ENCODE peak calls at places on chromosome X, in six cellular contexts. L is cardiac fibroblast, N is aorta, U is left ventricle myocardium inferior, D is AG04449, F is IMR-90. T is an unnamed sample.

GRCh38 chrX:115582871-115583729 is 22.1 kb downstream of the PLS3 start:
- DNase-seq in N (no peak), D (no peak), F (peak), L (peak), U (no peak), T (no peak)

GRCh38 chrX:101091817-101092216 is 6.2 kb upstream of the CENPI start:
- DNase-seq in N (no peak), F (no peak), L (no peak), D (no peak), U (no peak), T (peak)

GRCh38 chrX:103726477-103726876 is 15.8 kb downstream of the TMEM31 start:
- DNase-seq in L (no peak), F (no peak), U (no peak), D (no peak), N (no peak), T (no peak)

GRCh38 chrX:129139837-129140679 is 383.2 kb downstream of the SMARCA1 start:
- DNase-seq in N (no peak), D (no peak), F (no peak), L (no peak), U (no peak), T (no peak)

GRCh38 chrX:154748712-154749339 is 2.1 kb downstream of the GAB3 start:
- DNase-seq in D (no peak), U (no peak), F (peak), N (no peak), L (peak), T (peak)

GRCh38 chrX:129823115-129823514 is 20.6 kb downstream of the ZDHHC9 start:
- DNase-seq in U (no peak), L (peak), D (no peak), F (peak), N (no peak), T (peak)

GRCh38 chrX:39309018-39309620 is 507.9 kb downstream of the MID1IP1 start:
- DNase-seq in N (no peak), F (no peak), L (peak), D (no peak), U (no peak), T (no peak)

GRCh38 chrX:10415704-10416001 is 204.7 kb downstream of the MID1 start:
- DNase-seq in D (no peak), L (peak), F (peak), U (no peak), N (no peak), T (no peak)

GRCh38 chrX:45322382-45322781 is 121.7 kb upstream of the DIPK2B start:
- DNase-seq in L (peak), D (peak), F (peak), N (no peak), U (no peak), T (peak)

GRCh38 chrX:136209016-136209738 is 42.0 kb downstream of the MAP7D3 start:
- DNase-seq in N (peak), D (no peak), L (peak), U (peak), F (peak), T (no peak)

GRCh38 chrX:28223991-28224390 is 242.7 kb upstream of the DCAF8L1 start:
- DNase-seq in L (no peak), N (no peak), U (no peak), D (no peak), F (no peak), T (no peak)

GRCh38 chrX:139077303-139078131 is 366.0 kb upstream of the FGF13 start:
- DNase-seq in L (peak), N (no peak), F (no peak), U (no peak), D (no peak), T (no peak)

GRCh38 chrX:30228526-30228925 is 1.9 kb upstream of the MAGEB3 start:
- DNase-seq in D (no peak), U (no peak), F (no peak), L (no peak), N (no peak), T (no peak)
- H3K4me3 ChIP-seq in D (no peak), U (no peak), F (no peak), L (no peak), N (no peak), T (no peak)

GRCh38 chrX:137567474-137568232 is 1.7 kb downstream of the ZIC3 start:
- DNase-seq in D (no peak), N (no peak), U (no peak), F (no peak), L (no peak), T (no peak)
- H3K4me3 ChIP-seq in D (no peak), N (no peak), U (peak), F (no peak), L (no peak), T (no peak)

GRCh38 chrX:48508400-48509244 is at the start of gene PORCN:
- DNase-seq in L (peak), F (peak), U (peak), N (peak), D (no peak), T (peak)

GRCh38 chrX:48509245-48509590 is 426 bp downstream of the PORCN start:
- DNase-seq in L (no peak), D (no peak), F (no peak), U (no peak), N (peak), T (no peak)

GRCh38 chrX:48511561-48511960 is 2.8 kb downstream of the PORCN start:
- DNase-seq in F (no peak), D (no peak), U (no peak), L (peak), N (peak), T (no peak)

GRCh38 chrX:48507246-48507645 is 1.5 kb upstream of the PORCN start:
- DNase-seq in F (no peak), N (peak), U (no peak), D (no peak), L (no peak), T (no peak)

DNA sequence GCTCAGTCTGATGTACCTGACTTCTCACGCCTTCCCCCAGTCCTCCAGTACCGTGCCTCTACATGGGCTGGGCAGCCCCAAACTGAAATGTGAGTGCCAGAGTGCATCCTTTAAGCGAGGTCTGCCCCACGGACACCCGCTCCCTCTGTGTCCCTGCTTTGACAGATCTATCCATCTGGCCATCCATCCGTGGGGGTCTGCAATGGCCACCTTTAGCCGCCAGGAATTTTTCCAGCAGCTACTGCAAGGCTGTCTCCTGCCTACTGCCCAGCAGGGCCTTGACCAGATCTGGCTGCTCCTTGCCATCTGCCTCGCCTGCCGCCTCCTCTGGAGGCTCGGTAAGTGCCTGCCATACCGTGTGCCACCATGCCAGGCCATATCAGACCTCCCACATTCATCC is 827 bp downstream of the PORCN start:
- DNase-seq in U (no peak), N (peak), D (no peak), L (no peak), F (no peak), T (no peak)
- H3K4me3 ChIP-seq in U (peak), N (peak), D (peak), L (peak), F (peak), T (peak)

GRCh38 chrX:37871626-37872302 is 24.4 kb upstream of the DYNLT3 start:
- DNase-seq in N (peak), L (peak), F (peak), U (peak), D (peak), T (no peak)

GRCh38 chrX:37862851-37863250 is 15.5 kb upstream of the DYNLT3 start:
- DNase-seq in D (no peak), N (no peak), F (no peak), L (no peak), U (no peak), T (no peak)

GRCh38 chrX:37863728-37864127 is 16.4 kb upstream of the DYNLT3 start:
- DNase-seq in D (no peak), U (no peak), N (no peak), L (no peak), F (no peak), T (no peak)

GRCh38 chrX:37872303-37872655 is 24.9 kb upstream of the DYNLT3 start:
- DNase-seq in F (no peak), L (no peak), D (no peak), U (no peak), N (no peak), T (no peak)

GRCh38 chrX:37867509-37868153 is 20.3 kb upstream of the DYNLT3 start:
- DNase-seq in N (no peak), L (no peak), U (no peak), F (no peak), D (no peak), T (no peak)
- H3K4me3 ChIP-seq in N (no peak), L (no peak), U (no peak), F (no peak), D (no peak), T (no peak)

GRCh38 chrX:41043950-41044349 is 41.3 kb upstream of the USP9X start:
- DNase-seq in D (no peak), U (no peak), F (peak), N (no peak), L (peak), T (no peak)
- H3K4me3 ChIP-seq in D (no peak), U (no peak), F (no peak), N (no peak), L (no peak), T (no peak)

DNA sequence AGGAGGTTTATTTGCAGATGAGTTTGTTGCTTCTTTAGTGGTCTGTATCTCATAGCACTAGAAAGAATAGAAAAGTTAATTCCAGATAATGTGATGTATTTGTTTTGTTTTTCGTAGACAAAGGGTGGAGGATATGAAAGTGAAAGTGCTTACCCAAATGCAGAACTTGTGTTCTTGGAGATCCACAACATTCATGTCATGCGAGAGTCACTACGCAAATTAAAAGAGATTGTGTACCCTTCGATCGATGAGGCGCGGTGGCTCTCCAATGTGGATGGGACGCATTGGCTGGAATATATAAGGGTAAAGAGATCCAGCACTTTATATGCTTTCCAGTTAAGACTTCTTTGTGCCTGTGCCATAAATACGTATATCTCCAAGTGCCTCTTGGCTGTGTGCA is 43.3 kb downstream of the MTMR1 start:
- DNase-seq in F (no peak), N (no peak), D (no peak), U (no peak), L (no peak), T (no peak)
- H3K4me3 ChIP-seq in F (no peak), N (no peak), D (no peak), U (no peak), L (no peak), T (no peak)

DNA sequence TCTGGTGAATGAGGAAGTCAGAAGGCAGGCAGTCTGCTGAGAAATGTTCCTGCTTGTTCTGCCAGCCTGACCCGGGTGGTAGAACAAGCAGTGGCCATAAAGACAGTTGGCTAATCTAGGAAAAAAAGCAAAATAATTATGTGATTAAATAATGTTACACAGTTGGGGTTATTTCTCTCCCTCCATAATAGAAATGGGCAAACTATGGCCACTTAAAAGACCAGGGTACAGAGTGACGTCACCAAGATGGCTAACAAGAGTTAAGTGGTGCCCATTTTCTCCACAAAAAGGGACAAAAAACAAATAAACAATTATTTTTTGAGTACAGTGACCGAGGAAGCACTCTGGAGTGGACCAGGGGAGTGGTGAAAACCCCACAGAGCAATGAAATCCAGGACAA is 16.1 kb upstream of the SPANXD start:
- DNase-seq in U (no peak), L (no peak), D (no peak), N (no peak), F (no peak), T (no peak)
- H3K4me3 ChIP-seq in U (no peak), L (no peak), D (no peak), N (no peak), F (no peak), T (no peak)

GRCh38 chrX:153499876-153500275 is 5.1 kb downstream of the BGN start:
- DNase-seq in F (no peak), U (peak), D (no peak), N (no peak), L (no peak), T (no peak)
- H3K4me3 ChIP-seq in F (no peak), U (peak), D (no peak), N (no peak), L (no peak), T (no peak)

GRCh38 chrX:69137371-69137881 is 27.8 kb downstream of the PJA1 start:
- DNase-seq in N (peak), L (peak), F (peak), U (no peak), D (no peak), T (no peak)
- H3K4me3 ChIP-seq in N (no peak), L (no peak), F (no peak), U (peak), D (no peak), T (no peak)

DNA sequence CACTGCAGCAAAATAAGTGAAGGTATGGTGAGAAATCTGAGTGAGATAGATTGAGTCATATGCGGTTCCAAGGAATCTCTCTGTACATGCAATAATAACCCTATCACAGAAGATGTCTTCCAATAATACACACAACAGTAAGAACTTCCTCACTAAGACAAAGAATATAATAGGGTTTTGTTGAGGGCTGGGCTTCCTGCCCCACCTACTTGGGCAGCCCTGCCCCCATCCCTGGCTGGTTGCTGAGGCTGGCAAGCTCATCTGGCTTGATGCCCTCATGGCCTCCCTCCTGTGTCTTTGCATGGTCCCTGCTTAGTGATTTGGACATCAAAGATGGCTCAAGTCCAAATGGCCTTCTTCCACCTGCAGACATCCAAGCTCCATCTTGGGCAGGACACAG is 2.7 kb downstream of the GEMIN8 start:
- DNase-seq in U (peak), D (no peak), L (peak), N (no peak), F (peak), T (no peak)
- H3K4me3 ChIP-seq in U (no peak), D (no peak), L (no peak), N (no peak), F (no peak), T (no peak)